ENCODE peak calls at places on chromosomes 2 and 18, in nine cellular contexts. I is T1000; T is HuH-7.5; X is aorta; F is NCI-H510A; M is NCI-H460; W is stimulated activated naive CD4-positive, alpha-beta T cell treated with Interleukin-2 at 50 U/mL for 16 hours; R is NCI-H2171 treated with DMSO at 0.1 percent for 48 hours; V is EH. B is an unnamed sample.

GRCh38 chr2:9774266-9774665 is 69.0 kb upstream of the TAF1B start:
- DNase-seq in V (no peak), W (no peak), I (no peak), M (no peak), X (peak), F (no peak), T (no peak), R (no peak), B (no peak)

GRCh38 chr18:61596296-61596695 is 263.1 kb downstream of the CDH20 start:
- DNase-seq in M (no peak), R (peak), T (no peak), V (no peak), I (no peak), F (no peak), X (no peak), W (no peak), B (no peak)

GRCh38 chr2:188291617-188292445 is at the start of gene GULP1:
- DNase-seq in X (peak), T (peak), R (peak), M (peak), V (peak), W (no peak), F (peak), I (peak), B (peak)

GRCh38 chr2:209525336-209525735 is 101.5 kb downstream of the MAP2 start:
- DNase-seq in V (no peak), R (no peak), W (no peak), T (no peak), X (no peak), M (no peak), I (no peak), F (no peak), B (no peak)

GRCh38 chr2:172397136-172397825 is 30.1 kb upstream of the ITGA6 start:
- DNase-seq in W (no peak), M (no peak), R (peak), X (no peak), T (no peak), I (no peak), V (peak), F (no peak), B (no peak)

GRCh38 chr2:240480834-240481623 is 45.6 kb downstream of the GPC1 start:
- DNase-seq in T (no peak), R (no peak), X (no peak), W (no peak), M (no peak), I (no peak), V (no peak), F (no peak), B (no peak)

GRCh38 chr2:33051586-33052385 is 105.0 kb downstream of the LTBP1 start:
- DNase-seq in R (no peak), I (no peak), X (no peak), V (peak), M (no peak), T (peak), W (no peak), F (no peak), B (no peak)

GRCh38 chr2:199443589-199444130 is 14.1 kb downstream of the SATB2 start:
- DNase-seq in F (no peak), I (no peak), X (no peak), W (no peak), M (no peak), T (no peak), R (no peak), V (peak), B (no peak)

GRCh38 chr2:47697000-47697601 is 85.8 kb upstream of the MSH6 start:
- DNase-seq in M (no peak), W (no peak), F (no peak), R (no peak), I (no peak), V (no peak), T (no peak), X (no peak), B (no peak)

GRCh38 chr2:63064197-63064596 is 13.6 kb downstream of the OTX1 start:
- DNase-seq in F (no peak), R (no peak), V (no peak), W (no peak), X (no peak), T (no peak), I (no peak), M (no peak), B (no peak)

GRCh38 chr18:10113156-10114022 is 199.6 kb downstream of the VAPA start:
- DNase-seq in X (no peak), M (no peak), I (no peak), F (no peak), V (no peak), W (no peak), R (no peak), T (no peak), B (no peak)

GRCh38 chr18:8705941-8706544 is 687 bp downstream of the MTCL1 start:
- DNase-seq in T (peak), X (peak), W (peak), I (no peak), V (peak), F (no peak), M (no peak), R (peak), B (no peak)

GRCh38 chr2:75844651-75845050 is 133.9 kb upstream of the GCFC2 start:
- DNase-seq in V (no peak), R (no peak), T (no peak), W (no peak), X (no peak), M (no peak), I (no peak), F (no peak), B (no peak)

GRCh38 chr18:11500153-11501122 is 109.0 kb upstream of the SLC35G4 start:
- DNase-seq in I (peak), F (no peak), M (peak), T (peak), V (peak), R (no peak), X (peak), W (no peak), B (no peak)

GRCh38 chr2:191869781-191870180 is 22.9 kb upstream of the CAVIN2 start:
- DNase-seq in V (peak), M (no peak), I (no peak), R (peak), F (no peak), T (no peak), W (no peak), X (no peak), B (peak)

GRCh38 chr2:119476301-119477117 is 44.9 kb downstream of the TMEM37 start:
- DNase-seq in V (peak), R (peak), M (peak), X (peak), F (no peak), I (no peak), W (no peak), T (peak), B (peak)

GRCh38 chr2:65424391-65424790 is 8.0 kb downstream of the SPRED2 start:
- DNase-seq in T (no peak), F (no peak), I (no peak), W (no peak), X (no peak), M (no peak), V (no peak), R (no peak), B (no peak)

GRCh38 chr2:61426267-61426897 is 44.5 kb downstream of the USP34 start:
- DNase-seq in R (no peak), T (peak), X (no peak), I (no peak), V (peak), M (peak), F (no peak), W (peak), B (no peak)

GRCh38 chr2:96321230-96322103 is 3.6 kb upstream of the ITPRIPL1 start:
- DNase-seq in W (peak), R (peak), F (no peak), I (peak), T (peak), X (peak), V (peak), M (peak), B (peak)

GRCh38 chr18:59792353-59792752 is 95.1 kb upstream of the CCBE1 start:
- DNase-seq in X (no peak), R (no peak), I (no peak), F (no peak), T (no peak), M (no peak), W (no peak), V (no peak), B (no peak)

GRCh38 chr2:135091681-135092080 is 39.6 kb downstream of the RAB3GAP1 start:
- DNase-seq in I (no peak), V (no peak), W (no peak), M (no peak), T (peak), X (no peak), F (no peak), R (no peak), B (no peak)

GRCh38 chr2:161122772-161123530 is 37.3 kb upstream of the TANK start:
- DNase-seq in R (no peak), I (peak), X (peak), F (no peak), W (peak), M (peak), T (no peak), V (peak), B (no peak)

GRCh38 chr2:210477496-210477895 is 937 bp upstream of the LANCL1 start:
- DNase-seq in F (no peak), X (peak), T (no peak), M (peak), W (no peak), V (peak), I (no peak), R (no peak), B (no peak)

GRCh38 chr2:107712857-107713256 is 113.8 kb upstream of the RGPD4 start:
- DNase-seq in F (no peak), X (no peak), T (no peak), R (peak), W (no peak), V (no peak), M (no peak), I (no peak), B (no peak)

GRCh38 chr18:25826823-25827617 is 263.4 kb downstream of the SS18 start:
- DNase-seq in V (peak), T (no peak), W (no peak), R (peak), F (no peak), I (no peak), X (no peak), M (no peak), B (no peak)

GRCh38 chr2:40197121-40197520 is 254.8 kb downstream of the SLC8A1 start:
- DNase-seq in T (no peak), F (no peak), R (peak), I (no peak), M (no peak), X (no peak), V (peak), W (no peak), B (no peak)

GRCh38 chr18:37689841-37690240 is 124.2 kb upstream of the CELF4 start:
- DNase-seq in M (no peak), I (no peak), F (no peak), T (no peak), V (no peak), W (no peak), R (no peak), X (no peak), B (no peak)

GRCh38 chr2:1544478-1545069 is 131.3 kb downstream of the TPO start:
- DNase-seq in V (peak), T (no peak), M (no peak), R (no peak), W (no peak), F (no peak), I (no peak), X (no peak), B (no peak)